ENCODE peak calls at places on chromosome 15, in four cellular contexts. E is SK-N-SH, S is K562, P is HepG2. Y is an unnamed sample.

GRCh38 chr15:69164807-69165636 is 4.6 kb downstream of the GLCE start:
- DNase-seq in S (no peak), E (no peak), P (no peak), Y (no peak)

GRCh38 chr15:84992157-84992940 is 10.7 kb downstream of the PDE8A start:
- DNase-seq in P (peak; percentile 49), E (no peak), S (no peak), Y (peak; percentile 93)

GRCh38 chr15:50145451-50145872 is 26.4 kb upstream of the ATP8B4 start:
- DNase-seq in P (peak; percentile 78), S (peak; percentile 67), E (peak; percentile 67), Y (peak; percentile 71)

GRCh38 chr15:61155741-61156700 is 73.1 kb downstream of the RORA start:
- DNase-seq in E (no peak), P (no peak), S (no peak), Y (no peak)

GRCh38 chr15:25775317-25775912 is 87.7 kb downstream of the ATP10A start:
- DNase-seq in P (peak; percentile 45), S (no peak), E (no peak), Y (no peak)

GRCh38 chr15:99427210-99427609 is 138.6 kb upstream of the MEF2A start:
- DNase-seq in P (no peak), S (no peak), E (no peak), Y (no peak)

GRCh38 chr15:67834249-67834592 is 5.6 kb downstream of the RNU6-1 start:
- DNase-seq in S (no peak), E (no peak), P (no peak), Y (no peak)

GRCh38 chr15:29183071-29183831 is 86.4 kb downstream of the NSMCE3 start:
- DNase-seq in S (no peak), E (no peak), P (no peak), Y (no peak)

GRCh38 chr15:32029409-32029861 is 880 bp upstream of the CHRNA7 start:
- DNase-seq in S (no peak), E (peak; percentile 80), P (no peak), Y (no peak)

GRCh38 chr15:29528276-29528675 is 258.7 kb upstream of the NSMCE3 start:
- DNase-seq in E (peak; percentile 59), S (no peak), P (no peak), Y (no peak)

GRCh38 chr15:92681141-92681622 is 25.6 kb upstream of the FAM174B start:
- DNase-seq in S (no peak), E (no peak), P (no peak), Y (no peak)
- TF ChIP-seq ELF1 in S (no peak), E (no peak), P (no peak), Y (no peak)

DNA sequence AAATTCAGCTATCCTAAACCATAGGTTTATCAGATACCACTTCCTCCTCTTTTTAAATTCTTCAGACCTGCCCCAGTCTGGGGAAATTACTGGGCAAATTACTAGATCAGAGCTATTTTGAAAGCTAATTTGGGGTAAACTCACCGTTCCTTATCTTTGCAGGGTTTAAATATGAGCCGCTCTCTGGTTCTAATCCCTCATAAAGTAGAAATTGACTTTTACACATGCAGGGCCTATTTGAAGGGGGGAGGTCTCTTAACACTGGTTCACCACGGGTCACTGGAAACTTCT is 11.0 kb upstream of the MEIS2 start:
- DNase-seq in P (no peak), S (no peak), E (no peak), Y (no peak)
- TF ChIP-seq ELF1 in P (no peak), S (no peak), E (no peak), Y (no peak)

GRCh38 chr15:63187589-63188226 is 1.7 kb upstream of the RAB8B start:
- DNase-seq in P (peak; percentile 52), E (no peak), S (no peak), Y (no peak)
- TF ChIP-seq ELF1 in P (no peak), E (no peak), S (no peak), Y (no peak)

DNA sequence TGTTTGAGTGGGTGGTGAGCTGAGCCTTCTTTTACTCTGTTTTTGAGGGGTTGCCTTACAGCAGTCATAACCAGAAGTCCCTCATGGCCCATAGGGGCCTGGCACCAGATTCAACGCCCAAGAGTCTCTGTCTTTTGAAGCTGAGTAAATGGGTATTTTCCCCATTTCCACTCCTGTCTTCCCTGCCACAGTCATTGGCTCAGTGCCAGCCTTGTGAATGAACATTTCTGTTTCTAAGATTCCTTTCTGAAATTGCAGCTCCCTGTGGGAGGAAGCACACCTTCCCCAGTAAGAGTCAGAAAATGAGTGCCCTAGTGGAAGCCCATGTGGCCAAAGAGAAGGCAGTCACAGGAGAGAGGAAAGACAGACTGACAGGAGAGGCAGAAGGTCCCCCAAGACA is 43.7 kb upstream of the POLR2M start:
- DNase-seq in P (no peak), S (no peak), E (no peak), Y (no peak)
- TF ChIP-seq ELF1 in P (no peak), S (no peak), E (no peak), Y (no peak)